ENCODE peak calls at places on chromosomes 7 and 10, in five cellular contexts. I, B, E, R and V are unnamed samples.
A peak's percentile ranks its signal among the peaks of the same experiment; 100 is the strongest.

GRCh38 chr7:137689761-137690160 is 157.0 kb downstream of the DGKI start:
- DNase-seq in R (no peak), E (no peak), I (no peak), B (no peak), V (no peak)

GRCh38 chr10:103806376-103807320 is 48.7 kb downstream of the SH3PXD2A start:
- DNase-seq in R (no peak), I (no peak), E (no peak), B (no peak), V (no peak)

GRCh38 chr7:37908221-37908788 is 8.3 kb downstream of the SFRP4 start:
- DNase-seq in B (no peak), R (no peak), E (no peak), I (no peak), V (no peak)

GRCh38 chr7:1086588-1087461 is 1.1 kb upstream of the GPER1 start:
- DNase-seq in B (peak; percentile 95), I (peak; percentile 90), R (no peak), E (peak; percentile 68), V (peak; percentile 97)

GRCh38 chr10:126094537-126094936 is 198.2 kb downstream of the FANK1 start:
- DNase-seq in E (no peak), R (no peak), I (no peak), B (no peak), V (no peak)

GRCh38 chr10:52951819-52952218 is 179.2 kb upstream of the MBL2 start:
- DNase-seq in E (peak; percentile 59), I (peak; percentile 16), R (no peak), B (no peak), V (peak; percentile 25)

GRCh38 chr10:63055705-63056104 is 77.4 kb upstream of the NRBF2 start:
- DNase-seq in I (no peak), E (no peak), R (no peak), B (no peak), V (no peak)

GRCh38 chr7:28865494-28866257 is 92.5 kb downstream of the TRIL start:
- DNase-seq in R (no peak), I (no peak), E (no peak), B (no peak), V (no peak)

GRCh38 chr7:143492043-143492471 is 14.4 kb downstream of the TAS2R41 start:
- DNase-seq in E (no peak), B (no peak), I (peak; percentile 71), R (no peak), V (no peak)

GRCh38 chr10:44382131-44382858 is 2.6 kb downstream of the CXCL12 start:
- DNase-seq in I (no peak), E (no peak), R (no peak), B (no peak), V (no peak)

GRCh38 chr7:85483205-85483604 is 296.3 kb upstream of the SEMA3D start:
- DNase-seq in R (no peak), E (no peak), I (no peak), B (no peak), V (no peak)

GRCh38 chr10:6343321-6344010 is 140.7 kb downstream of the PFKFB3 start:
- DNase-seq in B (no peak), R (no peak), E (no peak), I (no peak), V (no peak)

GRCh38 chr10:89555688-89556445 is 20.5 kb upstream of the SLC16A12 start:
- DNase-seq in B (no peak), E (no peak), I (no peak), R (no peak), V (no peak)

GRCh38 chr7:80517177-80517804 is 5.4 kb upstream of the GNAT3 start:
- DNase-seq in I (no peak), E (no peak), B (no peak), R (no peak), V (no peak)

GRCh38 chr10:25294032-25294926 is 119.5 kb downstream of the GPR158 start:
- DNase-seq in I (no peak), E (peak; percentile 3), B (no peak), R (no peak), V (no peak)

GRCh38 chr10:77325233-77325537 is 312.4 kb downstream of the KCNMA1 start:
- DNase-seq in E (no peak), I (no peak), B (no peak), R (no peak), V (no peak)

GRCh38 chr7:120933475-120933874 is 17.1 kb upstream of the ING3 start:
- DNase-seq in B (no peak), R (no peak), E (no peak), I (no peak), V (no peak)

GRCh38 chr10:102408728-102409603 is 9.6 kb downstream of the PSD start:
- DNase-seq in R (no peak), I (peak; percentile 84), B (peak; percentile 60), E (no peak), V (no peak)

GRCh38 chr10:51139176-51139575 is 64.9 kb downstream of the PRKG1 start:
- DNase-seq in B (no peak), R (no peak), I (no peak), E (no peak), V (no peak)

GRCh38 chr7:134757938-134758337 is 21.5 kb upstream of the CALD1 start:
- DNase-seq in I (no peak), E (no peak), R (no peak), B (no peak), V (no peak)

GRCh38 chr10:71830726-71831125 is 20.3 kb downstream of the PSAP start:
- DNase-seq in R (no peak), E (no peak), I (no peak), B (no peak), V (no peak)

GRCh38 chr7:131686833-131687232 is 130.4 kb upstream of the PODXL start:
- DNase-seq in B (no peak), R (no peak), E (no peak), I (no peak), V (no peak)

GRCh38 chr10:11109590-11109989 is 91.9 kb downstream of the CELF2 start:
- DNase-seq in R (no peak), I (no peak), E (no peak), B (no peak), V (no peak)

GRCh38 chr10:78305311-78305710 is 271.6 kb downstream of the RPS24 start:
- DNase-seq in R (no peak), E (no peak), B (no peak), I (no peak), V (no peak)

GRCh38 chr10:13839430-13839986 is 252.7 kb downstream of the PRPF18 start:
- DNase-seq in I (no peak), R (no peak), B (no peak), E (no peak), V (no peak)

GRCh38 chr10:69842932-69843331 is 41.2 kb downstream of the COL13A1 start:
- DNase-seq in I (no peak), R (no peak), E (no peak), B (no peak), V (no peak)

GRCh38 chr7:27051451-27051850 is 44.3 kb downstream of the HOXA1 start:
- DNase-seq in I (no peak), B (no peak), R (no peak), E (no peak), V (no peak)

GRCh38 chr7:82559203-82559805 is 115.7 kb upstream of the CACNA2D1 start:
- DNase-seq in E (no peak), B (no peak), R (no peak), I (no peak), V (no peak)

GRCh38 chr7:132866551-132866950 is 215.3 kb downstream of the CHCHD3 start:
- DNase-seq in E (no peak), B (no peak), R (no peak), I (no peak), V (no peak)

GRCh38 chr7:132869166-132869861 is 212.6 kb downstream of the CHCHD3 start:
- DNase-seq in I (no peak), R (no peak), E (no peak), B (no peak), V (no peak)

GRCh38 chr7:132861940-132862554 is 219.8 kb downstream of the CHCHD3 start:
- DNase-seq in B (no peak), E (no peak), I (no peak), R (no peak), V (no peak)

GRCh38 chr7:132865366-132865765 is 216.5 kb downstream of the CHCHD3 start:
- DNase-seq in R (no peak), B (no peak), E (no peak), I (no peak), V (no peak)

DNA sequence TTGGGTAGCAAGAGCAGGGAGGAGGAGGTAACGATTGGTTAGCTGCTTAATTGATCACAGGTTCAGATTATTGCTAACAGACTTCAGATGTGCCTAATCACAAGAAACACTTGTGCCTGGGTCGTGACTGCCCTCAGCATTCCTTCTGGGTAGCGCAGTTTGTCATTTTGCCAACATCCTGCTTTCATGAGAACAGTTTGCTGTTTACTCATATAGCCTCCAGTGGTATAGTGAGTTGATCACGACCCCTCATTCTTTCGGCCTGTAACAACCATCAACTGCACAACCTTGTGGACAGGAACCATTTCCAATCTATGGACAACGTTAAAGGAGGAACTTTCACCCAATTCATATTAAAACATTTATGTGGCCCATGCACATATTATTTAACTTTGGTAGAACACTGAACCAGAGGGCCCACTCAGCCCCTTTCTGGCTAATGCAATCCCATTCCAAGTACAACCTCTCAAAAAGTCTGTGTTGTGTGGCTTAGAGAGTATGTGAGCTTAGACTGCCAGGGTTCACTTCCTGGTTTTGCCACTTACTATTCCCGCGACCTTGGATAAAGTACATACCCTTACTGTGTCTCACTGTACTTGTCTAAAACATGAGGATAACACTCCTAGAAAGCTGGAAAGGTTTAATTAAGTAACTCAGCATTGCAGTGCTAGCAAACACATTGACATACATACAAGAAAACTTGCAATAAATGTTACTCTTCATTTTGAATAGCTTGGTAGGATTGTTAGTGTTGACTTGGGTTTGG is 215.9 kb downstream of the CHCHD3 start:
- DNase-seq in B (no peak), E (peak; percentile 17), I (no peak), R (no peak), V (no peak)
- TF ChIP-seq TAF1 in B (no peak), E (no peak), I (no peak), R (no peak), V (no peak)

GRCh38 chr7:77797734-77798393 is 370 bp downstream of the TMEM60 start:
- DNase-seq in I (no peak), R (no peak), B (no peak), E (no peak), V (no peak)
- TF ChIP-seq POLR2A in I (peak; percentile 81), R (peak; percentile 54), B (no peak), E (no peak), V (no peak)

DNA sequence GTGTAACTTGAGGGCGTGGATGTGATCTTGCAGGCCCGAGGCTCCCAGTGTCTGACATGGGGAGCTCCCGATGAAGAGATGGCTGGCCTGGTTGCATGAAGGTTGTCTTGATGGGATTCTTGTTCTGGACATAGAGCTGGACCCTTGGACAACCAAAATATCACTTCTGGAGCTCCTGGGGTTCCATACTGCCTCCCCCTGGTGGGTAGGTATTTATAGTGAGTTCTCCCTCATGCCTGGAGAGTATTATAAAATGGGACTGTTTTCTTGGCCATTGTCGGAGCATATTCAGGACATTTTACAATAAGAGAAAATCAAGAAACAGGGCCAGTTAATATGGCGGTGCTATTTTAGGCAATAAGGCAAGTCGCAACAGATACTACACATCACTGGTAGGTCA is 32.6 kb upstream of the GIMAP8 start:
- DNase-seq in B (no peak), R (no peak), I (peak; percentile 44), E (no peak), V (no peak)
- TF ChIP-seq TAF1 in B (no peak), R (no peak), I (no peak), E (no peak), V (no peak)

DNA sequence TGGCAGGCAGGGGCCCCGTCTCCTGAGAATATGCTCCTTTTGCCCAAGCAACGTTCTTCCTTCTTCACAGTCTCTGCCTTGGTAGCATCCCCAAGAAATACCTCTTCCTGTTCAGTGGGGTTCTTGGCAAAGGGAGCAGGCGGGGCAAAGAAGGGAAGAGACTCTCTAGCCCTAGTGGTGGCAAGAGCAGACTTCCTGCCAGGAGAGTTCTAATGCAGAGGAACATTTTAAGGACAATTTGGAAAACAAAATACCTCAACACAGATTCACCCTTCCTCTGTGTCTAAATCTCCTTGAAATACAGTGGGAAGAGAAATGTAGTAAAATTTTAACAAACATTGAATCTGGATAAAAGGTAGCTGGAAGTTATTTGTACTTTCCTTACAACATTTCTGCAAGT is at the start of gene CLEC5A:
- DNase-seq in R (no peak), B (no peak), E (no peak), I (no peak), V (no peak)
- TF ChIP-seq POLR2A in R (no peak), B (no peak), E (no peak), I (no peak), V (no peak)